ENCODE peak calls at places on chromosome 13, in eight cellular contexts. N is keratinocyte, O is lung, G is stomach, X is BE2C, C is fibroblast of lung, J is tibial artery, L is right cardiac atrium. H is an unnamed sample.
A peak's percentile ranks its signal among the peaks of the same experiment; 100 is the strongest.

GRCh38 chr13:20188649-20189553 is 3.8 kb downstream of the GJB2 start:
- DNase-seq in N (no peak), O (no peak), G (no peak), X (peak; percentile 43), C (no peak), J (no peak), L (no peak), H (no peak)

GRCh38 chr13:72565893-72566292 is 161.5 kb downstream of the MZT1 start:
- DNase-seq in N (no peak), O (no peak), G (no peak), X (peak; percentile 24), C (no peak), J (no peak), L (no peak), H (no peak)

GRCh38 chr13:89687066-89687465 is 1660.4 kb upstream of the MIR17HG start:
- DNase-seq in N (no peak), O (no peak), G (no peak), X (no peak), C (no peak), J (no peak), L (no peak), H (no peak)

GRCh38 chr13:79108914-79109643 is 297.0 kb downstream of the RBM26 start:
- DNase-seq in N (no peak), O (no peak), G (no peak), X (no peak), C (no peak), J (no peak), L (no peak), H (no peak)

GRCh38 chr13:92187378-92187989 is 789.1 kb downstream of the GPC5 start:
- DNase-seq in N (no peak), O (no peak), G (no peak), X (peak; percentile 25), C (peak; percentile 46), J (no peak), L (no peak), H (no peak)

GRCh38 chr13:106145997-106146864 is 389.2 kb downstream of the EFNB2 start:
- DNase-seq in N (no peak), O (peak; percentile 32), G (no peak), X (no peak), C (no peak), J (no peak), L (no peak), H (no peak)

GRCh38 chr13:112690242-112690943 is 555 bp downstream of the ATP11A start:
- DNase-seq in N (no peak), O (no peak), G (peak; percentile 46), X (no peak), C (peak; percentile 45), J (no peak), L (peak; percentile 83), H (peak; percentile 72)

GRCh38 chr13:44404261-44405139 is 30.9 kb downstream of the SERP2 start:
- DNase-seq in N (no peak), O (no peak), G (peak; percentile 50), X (no peak), C (no peak), J (no peak), L (no peak), H (no peak)

GRCh38 chr13:49062297-49062896 is 86.7 kb downstream of the FNDC3A start:
- DNase-seq in N (no peak), O (no peak), G (no peak), X (no peak), C (peak; percentile 15), J (no peak), L (no peak), H (no peak)

GRCh38 chr13:33176526-33176925 is 109.0 kb downstream of the STARD13 start:
- DNase-seq in N (no peak), O (no peak), G (no peak), X (no peak), C (no peak), J (no peak), L (no peak), H (no peak)
- H3K4me1 ChIP-seq in N (peaks cover 15% of the 10 kb centered on the region), O (peaks cover 21% of the 10 kb centered on the region), G (peaks cover 45% of the 10 kb centered on the region), X (peaks cover 6% of the 10 kb centered on the region), C (peaks cover 17% of the 10 kb centered on the region), J (peaks cover 3% of the 10 kb centered on the region), L (peaks cover 9% of the 10 kb centered on the region), H (peaks cover 44% of the 10 kb centered on the region)

DNA sequence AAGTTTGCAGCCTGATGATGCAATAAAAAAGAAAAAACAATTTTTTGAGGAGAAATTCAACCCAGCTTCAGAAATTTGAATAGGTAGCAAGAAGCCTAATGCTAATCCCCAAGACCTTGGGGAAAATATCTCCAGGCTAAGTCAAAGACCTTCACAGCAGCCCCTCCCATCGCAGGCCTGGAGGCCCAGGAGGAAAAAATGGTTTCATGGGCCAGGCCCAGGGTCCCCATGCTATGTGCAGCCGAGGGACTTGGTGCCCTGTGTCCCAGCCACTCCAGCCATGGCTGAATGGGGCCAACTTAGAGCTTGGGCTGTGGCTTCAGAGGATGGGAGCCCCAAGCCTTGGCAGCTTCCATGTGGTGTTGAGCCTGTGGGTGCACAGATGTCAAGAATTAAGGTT is 210.3 kb downstream of the SUCLA2 start:
- DNase-seq in N (no peak), O (no peak), G (no peak), X (no peak), C (no peak), J (no peak), L (no peak), H (no peak)
- H3K4me1 ChIP-seq in N (no peaks in the 10 kb centered on the region), O (no peaks in the 10 kb centered on the region), G (no peaks in the 10 kb centered on the region), X (no peaks in the 10 kb centered on the region), C (no peaks in the 10 kb centered on the region), J (no peaks in the 10 kb centered on the region), L (no peaks in the 10 kb centered on the region), H (no peaks in the 10 kb centered on the region)

DNA sequence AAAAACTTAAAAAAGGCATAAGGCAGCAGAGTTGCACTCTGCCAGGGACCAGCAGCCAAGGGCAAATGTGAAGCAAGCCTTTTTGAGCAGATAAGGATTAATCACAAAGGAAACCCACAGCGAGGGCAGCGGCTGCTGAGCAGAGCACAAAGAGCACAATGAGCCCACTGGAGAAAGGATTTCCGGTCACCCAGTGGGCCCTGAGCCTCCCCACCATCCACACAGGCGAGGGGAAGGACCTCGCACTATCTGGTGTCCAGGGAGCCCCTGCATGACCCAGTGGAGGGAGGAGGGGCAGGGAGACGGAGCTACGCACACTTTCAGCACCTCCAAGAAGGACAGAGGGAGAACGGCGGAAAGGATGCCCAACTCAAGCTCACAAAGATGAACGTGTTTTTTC is 40.0 kb downstream of the COL4A1 start:
- DNase-seq in N (no peak), O (no peak), G (no peak), X (no peak), C (no peak), J (no peak), L (peak; percentile 62), H (no peak)
- H3K4me1 ChIP-seq in N (peaks cover 31% of the 10 kb centered on the region), O (peaks cover 15% of the 10 kb centered on the region), G (peaks cover 78% of the 10 kb centered on the region), X (no peaks in the 10 kb centered on the region), C (peaks cover 33% of the 10 kb centered on the region), J (peaks cover 80% of the 10 kb centered on the region), L (peaks cover 48% of the 10 kb centered on the region), H (no peaks in the 10 kb centered on the region)

GRCh38 chr13:41505209-41505835 is 48.0 kb downstream of the RGCC start:
- DNase-seq in N (peak; percentile 15), O (no peak), G (no peak), X (no peak), C (peak; percentile 98), J (no peak), L (no peak), H (no peak)
- H3K4me1 ChIP-seq in N (peaks cover 14% of the 10 kb centered on the region), O (no peaks in the 10 kb centered on the region), G (no peaks in the 10 kb centered on the region), X (no peaks in the 10 kb centered on the region), C (peaks cover 7% of the 10 kb centered on the region), J (no peaks in the 10 kb centered on the region), L (no peaks in the 10 kb centered on the region), H (no peaks in the 10 kb centered on the region)

DNA sequence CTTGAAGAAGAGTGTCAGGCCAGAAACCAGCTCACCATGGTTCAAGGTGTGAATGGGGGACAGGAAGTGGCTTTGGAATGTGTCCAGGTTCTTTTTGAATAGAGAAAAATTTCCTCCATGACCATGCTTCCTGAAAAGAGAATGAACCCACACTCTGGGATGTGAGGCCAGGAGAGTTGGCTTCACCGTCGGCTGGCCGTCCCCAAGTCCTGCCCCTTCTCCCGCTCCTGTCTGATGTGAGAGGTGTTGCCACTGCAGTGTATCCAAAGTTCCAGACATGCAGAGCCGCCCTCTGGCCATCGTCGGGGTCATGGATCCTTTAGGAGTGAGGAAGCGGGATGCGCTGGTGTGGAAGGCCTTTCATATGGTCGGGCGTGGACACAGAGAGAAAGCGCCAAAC is 101.2 kb downstream of the COL4A2 start:
- DNase-seq in N (no peak), O (no peak), G (no peak), X (no peak), C (peak; percentile 41), J (no peak), L (no peak), H (no peak)
- H3K4me1 ChIP-seq in N (peaks cover 22% of the 10 kb centered on the region), O (peaks cover 37% of the 10 kb centered on the region), G (peaks cover 81% of the 10 kb centered on the region), X (peaks cover 4% of the 10 kb centered on the region), C (peaks cover 67% of the 10 kb centered on the region), J (peaks cover 70% of the 10 kb centered on the region), L (peaks cover 31% of the 10 kb centered on the region), H (no peaks in the 10 kb centered on the region)

DNA sequence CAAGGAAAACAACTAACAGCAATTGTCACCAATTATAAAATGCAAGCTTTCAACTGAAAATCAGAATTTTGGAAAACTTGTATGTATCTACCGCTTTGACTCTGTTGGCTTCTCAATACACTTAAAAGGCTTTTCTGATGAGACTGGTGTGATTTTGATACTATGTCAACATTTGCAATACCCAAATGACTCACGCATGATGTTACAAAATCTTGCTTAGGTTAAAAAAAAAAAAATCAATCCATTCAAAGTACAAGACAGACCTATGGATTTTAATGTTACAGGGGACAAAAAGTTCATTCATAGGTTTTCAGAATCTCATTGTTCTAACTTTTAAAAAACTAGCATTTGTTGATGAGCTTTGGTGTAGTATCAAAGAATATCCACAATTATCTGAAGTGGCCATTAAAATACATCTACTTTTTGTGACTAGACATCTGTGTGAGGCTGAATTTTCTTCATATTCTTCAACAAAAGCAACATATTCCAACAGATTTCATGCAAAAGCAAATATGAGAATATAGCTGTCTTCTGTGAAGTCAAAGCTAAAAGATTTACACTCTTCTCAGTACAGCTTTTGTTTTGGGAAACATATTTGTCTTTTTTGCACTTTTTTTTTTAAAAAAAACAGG is 10.7 kb downstream of the ELF1 start:
- DNase-seq in N (no peak), O (no peak), G (no peak), X (no peak), C (peak; percentile 54), J (no peak), L (no peak), H (no peak)
- H3K4me1 ChIP-seq in N (peaks cover 21% of the 10 kb centered on the region), O (peaks cover 9% of the 10 kb centered on the region), G (peaks cover 82% of the 10 kb centered on the region), X (no peaks in the 10 kb centered on the region), C (peaks cover 2% of the 10 kb centered on the region), J (no peaks in the 10 kb centered on the region), L (peaks cover 2% of the 10 kb centered on the region), H (peaks cover 85% of the 10 kb centered on the region)

GRCh38 chr13:97272526-97272925 is 50.4 kb downstream of the MBNL2 start:
- DNase-seq in N (no peak), O (no peak), G (no peak), X (no peak), C (peak; percentile 38), J (no peak), L (no peak), H (no peak)
- H3K4me1 ChIP-seq in N (peaks cover 69% of the 10 kb centered on the region), O (peaks cover 39% of the 10 kb centered on the region), G (peaks cover 83% of the 10 kb centered on the region), X (peaks cover 5% of the 10 kb centered on the region), C (peaks cover 19% of the 10 kb centered on the region), J (peaks cover 71% of the 10 kb centered on the region), L (peaks cover 14% of the 10 kb centered on the region), H (peaks cover 22% of the 10 kb centered on the region)